ENCODE peak calls at places on chromosome 4, in six cellular contexts. One of them, this sample, is unnamed.
A peak's percentile ranks its signal among the peaks of the same experiment; 100 is the strongest.

GRCh38 chr4:113539408-113539807 is 222.1 kb downstream of the CAMK2D start:
- DNase-seq in HCT116: peak; percentile 31
- DNase-seq in GM23338: no peak
- DNase-seq in heart left ventricle: no peak
- DNase-seq in body of pancreas: no peak
- DNase-seq in brain microvascular endothelial cell: peak; percentile 68
- DNase-seq in this sample: no peak

GRCh38 chr4:165027762-165028402 is 3.9 kb upstream of the TRIM60 start:
- DNase-seq in body of pancreas: no peak
- DNase-seq in brain microvascular endothelial cell: peak; percentile 5
- DNase-seq in HCT116: no peak
- DNase-seq in heart left ventricle: no peak
- DNase-seq in GM23338: no peak
- DNase-seq in this sample: no peak

GRCh38 chr4:39613093-39613656 is 25.5 kb downstream of the SMIM14 start:
- DNase-seq in heart left ventricle: no peak
- DNase-seq in brain microvascular endothelial cell: no peak
- DNase-seq in GM23338: no peak
- DNase-seq in body of pancreas: no peak
- DNase-seq in HCT116: no peak
- DNase-seq in this sample: no peak

GRCh38 chr4:154490261-154490588 is 1.4 kb downstream of the DCHS2 start:
- DNase-seq in HCT116: no peak
- DNase-seq in GM23338: peak; percentile 67
- DNase-seq in brain microvascular endothelial cell: no peak
- DNase-seq in heart left ventricle: no peak
- DNase-seq in body of pancreas: no peak
- DNase-seq in this sample: no peak

GRCh38 chr4:6245246-6246169 is 24.1 kb upstream of the WFS1 start:
- DNase-seq in body of pancreas: peak; percentile 32
- DNase-seq in heart left ventricle: no peak
- DNase-seq in brain microvascular endothelial cell: no peak
- DNase-seq in GM23338: peak; percentile 83
- DNase-seq in HCT116: no peak
- DNase-seq in this sample: no peak

GRCh38 chr4:61041527-61041926 is 158.6 kb upstream of the ADGRL3 start:
- DNase-seq in brain microvascular endothelial cell: no peak
- DNase-seq in body of pancreas: no peak
- DNase-seq in HCT116: no peak
- DNase-seq in GM23338: no peak
- DNase-seq in heart left ventricle: no peak
- DNase-seq in this sample: no peak

GRCh38 chr4:119044919-119045318 is 90.7 kb upstream of the MYOZ2 start:
- DNase-seq in heart left ventricle: no peak
- DNase-seq in HCT116: no peak
- DNase-seq in brain microvascular endothelial cell: no peak
- DNase-seq in body of pancreas: no peak
- DNase-seq in GM23338: no peak
- DNase-seq in this sample: no peak

GRCh38 chr4:1196421-1197183 is 24.2 kb upstream of the SPON2 start:
- DNase-seq in brain microvascular endothelial cell: no peak
- DNase-seq in heart left ventricle: no peak
- DNase-seq in GM23338: no peak
- DNase-seq in body of pancreas: no peak
- DNase-seq in HCT116: no peak
- DNase-seq in this sample: no peak

GRCh38 chr4:186982160-186982559 is 258.5 kb upstream of the FAT1 start:
- DNase-seq in GM23338: no peak
- DNase-seq in body of pancreas: no peak
- DNase-seq in brain microvascular endothelial cell: no peak
- DNase-seq in heart left ventricle: no peak
- DNase-seq in HCT116: no peak
- DNase-seq in this sample: no peak

GRCh38 chr4:105950701-105951100 is 55.4 kb downstream of the NPNT start:
- DNase-seq in heart left ventricle: no peak
- DNase-seq in GM23338: no peak
- DNase-seq in HCT116: no peak
- DNase-seq in body of pancreas: no peak
- DNase-seq in brain microvascular endothelial cell: no peak
- DNase-seq in this sample: no peak

GRCh38 chr4:76199664-76200211 is 13.9 kb downstream of the SCARB2 start:
- DNase-seq in heart left ventricle: no peak
- DNase-seq in HCT116: no peak
- DNase-seq in GM23338: peak; percentile 72
- DNase-seq in brain microvascular endothelial cell: peak; percentile 33
- DNase-seq in body of pancreas: peak; percentile 62
- DNase-seq in this sample: no peak

GRCh38 chr4:156672924-156673323 is 298.7 kb downstream of the PDGFC start:
- DNase-seq in HCT116: peak; percentile 26
- DNase-seq in heart left ventricle: no peak
- DNase-seq in brain microvascular endothelial cell: no peak
- DNase-seq in GM23338: no peak
- DNase-seq in body of pancreas: no peak
- DNase-seq in this sample: peak; percentile 24

GRCh38 chr4:138190452-138190858 is 51.7 kb downstream of the SLC7A11 start:
- DNase-seq in heart left ventricle: no peak
- DNase-seq in body of pancreas: no peak
- DNase-seq in brain microvascular endothelial cell: no peak
- DNase-seq in HCT116: no peak
- DNase-seq in GM23338: no peak
- DNase-seq in this sample: no peak

GRCh38 chr4:52102587-52102986 is 51.5 kb downstream of the SPATA18 start:
- DNase-seq in HCT116: no peak
- DNase-seq in brain microvascular endothelial cell: no peak
- DNase-seq in GM23338: no peak
- DNase-seq in heart left ventricle: no peak
- DNase-seq in body of pancreas: no peak
- DNase-seq in this sample: no peak

GRCh38 chr4:85039526-85039925 is 73.0 kb upstream of the WDFY3 start:
- DNase-seq in brain microvascular endothelial cell: peak; percentile 75
- DNase-seq in heart left ventricle: no peak
- DNase-seq in GM23338: no peak
- DNase-seq in body of pancreas: no peak
- DNase-seq in HCT116: peak; percentile 22
- DNase-seq in this sample: no peak

GRCh38 chr4:85370400-85371032 is 104.4 kb upstream of the ARHGAP24 start:
- DNase-seq in heart left ventricle: peak; percentile 26
- DNase-seq in GM23338: peak; percentile 69
- DNase-seq in HCT116: peak; percentile 21
- DNase-seq in body of pancreas: peak; percentile 41
- DNase-seq in brain microvascular endothelial cell: peak; percentile 53
- DNase-seq in this sample: peak; percentile 49

GRCh38 chr4:66704243-66704642 is 841.1 kb downstream of the CENPC start:
- DNase-seq in HCT116: no peak
- DNase-seq in body of pancreas: no peak
- DNase-seq in brain microvascular endothelial cell: no peak
- DNase-seq in heart left ventricle: no peak
- DNase-seq in GM23338: no peak
- DNase-seq in this sample: no peak

GRCh38 chr4:4697584-4697983 is 155.7 kb upstream of the STX18 start:
- DNase-seq in heart left ventricle: no peak
- DNase-seq in HCT116: no peak
- DNase-seq in body of pancreas: no peak
- DNase-seq in GM23338: no peak
- DNase-seq in brain microvascular endothelial cell: no peak
- DNase-seq in this sample: no peak

GRCh38 chr4:40736910-40737309 is 12.8 kb upstream of the NSUN7 start:
- DNase-seq in brain microvascular endothelial cell: no peak
- DNase-seq in heart left ventricle: no peak
- DNase-seq in HCT116: peak; percentile 31
- DNase-seq in GM23338: peak; percentile 41
- DNase-seq in body of pancreas: no peak
- DNase-seq in this sample: peak; percentile 53

GRCh38 chr4:139559095-139559490 is 3.1 kb upstream of the SETD7 start:
- DNase-seq in body of pancreas: peak; percentile 61
- DNase-seq in brain microvascular endothelial cell: no peak
- DNase-seq in HCT116: no peak
- DNase-seq in GM23338: no peak
- DNase-seq in heart left ventricle: no peak
- DNase-seq in this sample: no peak

GRCh38 chr4:31411606-31412005 is 691.4 kb downstream of the PCDH7 start:
- DNase-seq in brain microvascular endothelial cell: no peak
- DNase-seq in GM23338: no peak
- DNase-seq in heart left ventricle: no peak
- DNase-seq in body of pancreas: no peak
- DNase-seq in HCT116: no peak
- DNase-seq in this sample: no peak

GRCh38 chr4:83558693-83559092 is 22.8 kb downstream of the GPAT3 start:
- DNase-seq in body of pancreas: no peak
- DNase-seq in brain microvascular endothelial cell: no peak
- DNase-seq in HCT116: no peak
- DNase-seq in heart left ventricle: no peak
- DNase-seq in GM23338: no peak
- DNase-seq in this sample: no peak

GRCh38 chr4:148923881-148924280 is 481.7 kb upstream of the NR3C2 start:
- DNase-seq in brain microvascular endothelial cell: no peak
- DNase-seq in body of pancreas: no peak
- DNase-seq in heart left ventricle: no peak
- DNase-seq in HCT116: no peak
- DNase-seq in GM23338: no peak
- DNase-seq in this sample: no peak

GRCh38 chr4:89173336-89174090 is 62.2 kb downstream of the TIGD2 start:
- DNase-seq in body of pancreas: no peak
- DNase-seq in heart left ventricle: no peak
- DNase-seq in GM23338: no peak
- DNase-seq in HCT116: no peak
- DNase-seq in brain microvascular endothelial cell: no peak
- DNase-seq in this sample: no peak

GRCh38 chr4:80225628-80226027 is 28.3 kb downstream of the PRDM8 start:
- DNase-seq in GM23338: no peak
- DNase-seq in HCT116: no peak
- DNase-seq in body of pancreas: no peak
- DNase-seq in heart left ventricle: no peak
- DNase-seq in brain microvascular endothelial cell: no peak
- DNase-seq in this sample: no peak

GRCh38 chr4:38231626-38232025 is 271.4 kb downstream of the PTTG2 start:
- DNase-seq in GM23338: no peak
- DNase-seq in brain microvascular endothelial cell: no peak
- DNase-seq in heart left ventricle: no peak
- DNase-seq in body of pancreas: no peak
- DNase-seq in HCT116: no peak
- DNase-seq in this sample: no peak

GRCh38 chr4:38233727-38234478 is 273.7 kb downstream of the PTTG2 start:
- DNase-seq in GM23338: no peak
- DNase-seq in HCT116: no peak
- DNase-seq in body of pancreas: no peak
- DNase-seq in brain microvascular endothelial cell: no peak
- DNase-seq in heart left ventricle: peak; percentile 45
- DNase-seq in this sample: no peak

GRCh38 chr4:38230821-38231583 is 270.8 kb downstream of the PTTG2 start:
- DNase-seq in heart left ventricle: no peak
- DNase-seq in GM23338: no peak
- DNase-seq in brain microvascular endothelial cell: no peak
- DNase-seq in HCT116: no peak
- DNase-seq in body of pancreas: no peak
- DNase-seq in this sample: no peak

GRCh38 chr4:38232741-38233140 is 272.5 kb downstream of the PTTG2 start:
- DNase-seq in heart left ventricle: no peak
- DNase-seq in GM23338: no peak
- DNase-seq in brain microvascular endothelial cell: no peak
- DNase-seq in HCT116: no peak
- DNase-seq in body of pancreas: no peak
- DNase-seq in this sample: no peak

GRCh38 chr4:38230121-38230728 is 270.0 kb downstream of the PTTG2 start:
- DNase-seq in GM23338: no peak
- DNase-seq in brain microvascular endothelial cell: no peak
- DNase-seq in HCT116: peak; percentile 27
- DNase-seq in body of pancreas: no peak
- DNase-seq in heart left ventricle: no peak
- DNase-seq in this sample: no peak
- H3K27ac ChIP-seq in GM23338: no peak overlapping the region
- H3K27ac ChIP-seq in brain microvascular endothelial cell: no peak overlapping the region
- H3K27ac ChIP-seq in HCT116: no peak overlapping the region
- H3K27ac ChIP-seq in body of pancreas: no peak overlapping the region
- H3K27ac ChIP-seq in heart left ventricle: no peak overlapping the region
- H3K27ac ChIP-seq in this sample: no peak overlapping the region

GRCh38 chr4:127586922-127587571 is 45.7 kb upstream of the INTU start:
- DNase-seq in body of pancreas: peak; percentile 22
- DNase-seq in GM23338: peak; percentile 86
- DNase-seq in heart left ventricle: no peak
- DNase-seq in brain microvascular endothelial cell: peak; percentile 56
- DNase-seq in HCT116: peak; percentile 38
- DNase-seq in this sample: peak; percentile 56
- TF ChIP-seq CTCF in body of pancreas: peak; percentile 49
- TF ChIP-seq CTCF in GM23338: peak; percentile 91
- TF ChIP-seq CTCF in heart left ventricle: peak; percentile 57
- TF ChIP-seq CTCF in brain microvascular endothelial cell: peak; percentile 85
- TF ChIP-seq CTCF in HCT116: peak; percentile 83
- TF ChIP-seq CTCF in this sample: peak; percentile 79

GRCh38 chr4:155638195-155638960 is 28.3 kb upstream of the GUCY1A1 start:
- DNase-seq in body of pancreas: no peak
- DNase-seq in heart left ventricle: no peak
- DNase-seq in GM23338: no peak
- DNase-seq in HCT116: no peak
- DNase-seq in brain microvascular endothelial cell: no peak
- DNase-seq in this sample: no peak

GRCh38 chr4:155643087-155643486 is 23.6 kb upstream of the GUCY1A1 start:
- DNase-seq in body of pancreas: no peak
- DNase-seq in brain microvascular endothelial cell: no peak
- DNase-seq in HCT116: no peak
- DNase-seq in GM23338: no peak
- DNase-seq in heart left ventricle: no peak
- DNase-seq in this sample: no peak

DNA sequence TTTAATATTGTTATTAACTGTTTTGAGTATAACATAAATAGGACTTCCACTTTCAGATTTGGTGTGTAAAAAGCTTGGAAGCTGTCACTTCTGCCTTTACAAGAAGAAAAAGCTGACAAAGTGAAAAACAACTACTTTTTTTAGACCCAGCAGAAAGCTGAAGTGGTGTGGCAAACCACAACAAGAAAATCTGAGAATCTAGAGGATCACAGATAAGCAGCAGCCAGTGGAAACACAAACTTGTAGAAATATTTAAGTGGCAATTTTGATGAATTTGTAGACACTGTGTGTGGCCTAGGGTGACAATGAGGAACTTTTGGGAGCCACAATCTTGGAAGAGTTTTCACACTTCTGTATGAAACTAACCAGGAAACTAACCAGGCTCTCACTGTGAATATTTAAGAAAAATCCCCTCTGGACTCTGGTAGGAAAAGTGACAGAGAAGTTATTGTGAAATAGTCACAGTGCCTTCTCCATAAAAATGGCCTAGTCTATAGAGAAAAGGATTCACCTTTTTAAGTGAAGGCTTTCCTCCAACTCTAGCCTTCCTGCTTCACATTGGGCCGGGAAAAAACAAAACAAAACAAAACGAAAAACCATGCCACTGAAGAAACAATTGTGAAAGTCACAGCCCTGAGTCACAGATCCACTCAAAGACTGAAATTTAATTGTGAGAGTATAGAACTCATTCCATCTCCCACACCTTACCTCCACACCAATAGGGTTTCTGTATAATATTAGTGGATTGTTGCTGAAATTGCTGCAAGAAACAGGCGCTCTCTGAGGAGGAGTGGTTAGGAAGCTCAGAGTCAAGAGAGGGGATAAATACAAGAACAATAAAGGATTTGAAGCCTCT is 26.7 kb upstream of the GUCY1A1 start:
- DNase-seq in body of pancreas: no peak
- DNase-seq in HCT116: no peak
- DNase-seq in heart left ventricle: no peak
- DNase-seq in brain microvascular endothelial cell: no peak
- DNase-seq in GM23338: no peak
- DNase-seq in this sample: no peak
- H3K27ac ChIP-seq in body of pancreas: no peak overlapping the region
- H3K27ac ChIP-seq in HCT116: no peak overlapping the region
- H3K27ac ChIP-seq in heart left ventricle: no peak overlapping the region
- H3K27ac ChIP-seq in brain microvascular endothelial cell: no peak overlapping the region
- H3K27ac ChIP-seq in GM23338: no peak overlapping the region
- H3K27ac ChIP-seq in this sample: no peak overlapping the region

GRCh38 chr4:70991596-70991995 is 1.9 kb upstream of the DCK start:
- DNase-seq in brain microvascular endothelial cell: no peak
- DNase-seq in GM23338: peak; percentile 56
- DNase-seq in heart left ventricle: no peak
- DNase-seq in HCT116: no peak
- DNase-seq in body of pancreas: no peak
- DNase-seq in this sample: no peak
- TF ChIP-seq CTCF in brain microvascular endothelial cell: no peak
- TF ChIP-seq CTCF in GM23338: no peak
- TF ChIP-seq CTCF in heart left ventricle: no peak
- TF ChIP-seq CTCF in HCT116: no peak
- TF ChIP-seq CTCF in body of pancreas: no peak
- TF ChIP-seq CTCF in this sample: no peak

This sample was measured in A673.